ENCODE peak calls at places on chromosomes 7 and 10, in eight cellular contexts. One of them, this sample, is unnamed.

GRCh38 chr7:140551334-140552239 is 72.3 kb upstream of the MKRN1 start:
- DNase-seq in nephron progenitor cell: no peak
- DNase-seq in AG04450: no peak
- DNase-seq in fibroblast of lung: no peak
- DNase-seq in mucosa of descending colon: no peak
- DNase-seq in lower leg skin: no peak
- DNase-seq in AG10803: no peak
- DNase-seq in AG09309: no peak
- DNase-seq in this sample: no peak

GRCh38 chr10:114024876-114025609 is 18.6 kb upstream of the ADRB1 start:
- DNase-seq in nephron progenitor cell: no peak
- DNase-seq in AG04450: no peak
- DNase-seq in fibroblast of lung: peak
- DNase-seq in mucosa of descending colon: no peak
- DNase-seq in lower leg skin: peak
- DNase-seq in AG10803: peak
- DNase-seq in AG09309: no peak
- DNase-seq in this sample: no peak

GRCh38 chr7:30770936-30771858 is at the start of gene MINDY4:
- DNase-seq in nephron progenitor cell: peak
- DNase-seq in AG04450: peak
- DNase-seq in fibroblast of lung: peak
- DNase-seq in mucosa of descending colon: peak
- DNase-seq in lower leg skin: peak
- DNase-seq in AG10803: peak
- DNase-seq in AG09309: no peak
- DNase-seq in this sample: no peak

GRCh38 chr7:152107945-152108344 is 82.5 kb downstream of the GALNT11 start:
- DNase-seq in nephron progenitor cell: no peak
- DNase-seq in AG04450: no peak
- DNase-seq in fibroblast of lung: no peak
- DNase-seq in mucosa of descending colon: no peak
- DNase-seq in lower leg skin: no peak
- DNase-seq in AG10803: no peak
- DNase-seq in AG09309: no peak
- DNase-seq in this sample: no peak

GRCh38 chr10:71735709-71736569 is 16.4 kb upstream of the C10orf105 start:
- DNase-seq in nephron progenitor cell: no peak
- DNase-seq in AG04450: no peak
- DNase-seq in fibroblast of lung: no peak
- DNase-seq in mucosa of descending colon: peak
- DNase-seq in lower leg skin: no peak
- DNase-seq in AG10803: no peak
- DNase-seq in AG09309: no peak
- DNase-seq in this sample: no peak

GRCh38 chr10:52649471-52649870 is 123.1 kb downstream of the MBL2 start:
- DNase-seq in nephron progenitor cell: no peak
- DNase-seq in AG04450: no peak
- DNase-seq in fibroblast of lung: no peak
- DNase-seq in mucosa of descending colon: no peak
- DNase-seq in lower leg skin: no peak
- DNase-seq in AG10803: peak
- DNase-seq in AG09309: no peak
- DNase-seq in this sample: no peak

GRCh38 chr10:77940225-77940624 is 13.7 kb upstream of the DLG5 start:
- DNase-seq in nephron progenitor cell: no peak
- DNase-seq in AG04450: no peak
- DNase-seq in fibroblast of lung: no peak
- DNase-seq in mucosa of descending colon: no peak
- DNase-seq in lower leg skin: no peak
- DNase-seq in AG10803: no peak
- DNase-seq in AG09309: no peak
- DNase-seq in this sample: no peak

GRCh38 chr10:91935886-91936285 is 12.3 kb downstream of the BTAF1 start:
- DNase-seq in nephron progenitor cell: no peak
- DNase-seq in AG04450: no peak
- DNase-seq in fibroblast of lung: no peak
- DNase-seq in mucosa of descending colon: no peak
- DNase-seq in lower leg skin: no peak
- DNase-seq in AG10803: no peak
- DNase-seq in AG09309: no peak
- DNase-seq in this sample: no peak

GRCh38 chr7:1665721-1666250 is 4.3 kb upstream of the ELFN1 start:
- DNase-seq in nephron progenitor cell: peak
- DNase-seq in AG04450: no peak
- DNase-seq in fibroblast of lung: peak
- DNase-seq in mucosa of descending colon: peak
- DNase-seq in lower leg skin: no peak
- DNase-seq in AG10803: peak
- DNase-seq in AG09309: no peak
- DNase-seq in this sample: peak

GRCh38 chr7:141696386-141696785 is 5.6 kb downstream of the DENND11 start:
- DNase-seq in nephron progenitor cell: no peak
- DNase-seq in AG04450: no peak
- DNase-seq in fibroblast of lung: no peak
- DNase-seq in mucosa of descending colon: no peak
- DNase-seq in lower leg skin: no peak
- DNase-seq in AG10803: no peak
- DNase-seq in AG09309: no peak
- DNase-seq in this sample: no peak

GRCh38 chr7:116829051-116829450 is 33.3 kb upstream of the CAPZA2 start:
- DNase-seq in nephron progenitor cell: no peak
- DNase-seq in AG04450: no peak
- DNase-seq in fibroblast of lung: no peak
- DNase-seq in mucosa of descending colon: no peak
- DNase-seq in lower leg skin: no peak
- DNase-seq in AG10803: no peak
- DNase-seq in AG09309: no peak
- DNase-seq in this sample: no peak

GRCh38 chr7:76037310-76037709 is 10.5 kb downstream of the STYXL1 start:
- DNase-seq in nephron progenitor cell: no peak
- DNase-seq in AG04450: peak
- DNase-seq in fibroblast of lung: peak
- DNase-seq in mucosa of descending colon: no peak
- DNase-seq in lower leg skin: peak
- DNase-seq in AG10803: peak
- DNase-seq in AG09309: peak
- DNase-seq in this sample: no peak

GRCh38 chr10:110220383-110220782 is 13.0 kb downstream of the MXI1 start:
- DNase-seq in nephron progenitor cell: no peak
- DNase-seq in AG04450: no peak
- DNase-seq in fibroblast of lung: no peak
- DNase-seq in mucosa of descending colon: no peak
- DNase-seq in lower leg skin: no peak
- DNase-seq in AG10803: no peak
- DNase-seq in AG09309: no peak
- DNase-seq in this sample: no peak

GRCh38 chr7:11780267-11780666 is 51.7 kb downstream of the THSD7A start:
- DNase-seq in nephron progenitor cell: no peak
- DNase-seq in AG04450: no peak
- DNase-seq in fibroblast of lung: no peak
- DNase-seq in mucosa of descending colon: no peak
- DNase-seq in lower leg skin: no peak
- DNase-seq in AG10803: no peak
- DNase-seq in AG09309: no peak
- DNase-seq in this sample: no peak

GRCh38 chr7:123581162-123581459 is 20.5 kb upstream of the ASB15 start:
- DNase-seq in nephron progenitor cell: no peak
- DNase-seq in AG04450: no peak
- DNase-seq in fibroblast of lung: no peak
- DNase-seq in mucosa of descending colon: no peak
- DNase-seq in lower leg skin: no peak
- DNase-seq in AG10803: no peak
- DNase-seq in AG09309: no peak
- DNase-seq in this sample: no peak
- TF ChIP-seq CTCF in nephron progenitor cell: no peak
- TF ChIP-seq CTCF in AG04450: no peak
- TF ChIP-seq CTCF in fibroblast of lung: no peak
- TF ChIP-seq CTCF in mucosa of descending colon: no peak
- TF ChIP-seq CTCF in lower leg skin: no peak
- TF ChIP-seq CTCF in AG10803: no peak
- TF ChIP-seq CTCF in AG09309: no peak
- TF ChIP-seq CTCF in this sample: no peak

GRCh38 chr7:100247152-100247757 is 27.5 kb downstream of the PVRIG start:
- DNase-seq in nephron progenitor cell: peak
- DNase-seq in AG04450: peak
- DNase-seq in fibroblast of lung: peak
- DNase-seq in mucosa of descending colon: no peak
- DNase-seq in lower leg skin: no peak
- DNase-seq in AG10803: peak
- DNase-seq in AG09309: peak
- DNase-seq in this sample: no peak
- TF ChIP-seq CTCF in nephron progenitor cell: peak
- TF ChIP-seq CTCF in AG04450: no peak
- TF ChIP-seq CTCF in fibroblast of lung: no peak
- TF ChIP-seq CTCF in mucosa of descending colon: no peak
- TF ChIP-seq CTCF in lower leg skin: no peak
- TF ChIP-seq CTCF in AG10803: no peak
- TF ChIP-seq CTCF in AG09309: no peak
- TF ChIP-seq CTCF in this sample: peak

GRCh38 chr7:55425141-55425752 is 60.1 kb downstream of the LANCL2 start:
- DNase-seq in nephron progenitor cell: no peak
- DNase-seq in AG04450: no peak
- DNase-seq in fibroblast of lung: no peak
- DNase-seq in mucosa of descending colon: no peak
- DNase-seq in lower leg skin: no peak
- DNase-seq in AG10803: no peak
- DNase-seq in AG09309: no peak
- DNase-seq in this sample: no peak

GRCh38 chr7:55420535-55420934 is 55.4 kb downstream of the LANCL2 start:
- DNase-seq in nephron progenitor cell: no peak
- DNase-seq in AG04450: no peak
- DNase-seq in fibroblast of lung: peak
- DNase-seq in mucosa of descending colon: no peak
- DNase-seq in lower leg skin: no peak
- DNase-seq in AG10803: no peak
- DNase-seq in AG09309: no peak
- DNase-seq in this sample: no peak

GRCh38 chr7:55426676-55427075 is 61.5 kb downstream of the LANCL2 start:
- DNase-seq in nephron progenitor cell: no peak
- DNase-seq in AG04450: no peak
- DNase-seq in fibroblast of lung: no peak
- DNase-seq in mucosa of descending colon: no peak
- DNase-seq in lower leg skin: no peak
- DNase-seq in AG10803: no peak
- DNase-seq in AG09309: no peak
- DNase-seq in this sample: no peak

GRCh38 chr7:55423891-55424290 is 58.8 kb downstream of the LANCL2 start:
- DNase-seq in nephron progenitor cell: no peak
- DNase-seq in AG04450: no peak
- DNase-seq in fibroblast of lung: peak
- DNase-seq in mucosa of descending colon: no peak
- DNase-seq in lower leg skin: no peak
- DNase-seq in AG10803: no peak
- DNase-seq in AG09309: no peak
- DNase-seq in this sample: no peak

GRCh38 chr7:55423277-55423711 is 58.2 kb downstream of the LANCL2 start:
- DNase-seq in nephron progenitor cell: no peak
- DNase-seq in AG04450: no peak
- DNase-seq in fibroblast of lung: peak
- DNase-seq in mucosa of descending colon: no peak
- DNase-seq in lower leg skin: no peak
- DNase-seq in AG10803: peak
- DNase-seq in AG09309: no peak
- DNase-seq in this sample: no peak
- TF ChIP-seq CTCF in nephron progenitor cell: no peak
- TF ChIP-seq CTCF in AG04450: peak
- TF ChIP-seq CTCF in fibroblast of lung: peak
- TF ChIP-seq CTCF in mucosa of descending colon: no peak
- TF ChIP-seq CTCF in lower leg skin: no peak
- TF ChIP-seq CTCF in AG10803: peak
- TF ChIP-seq CTCF in AG09309: no peak
- TF ChIP-seq CTCF in this sample: peak

GRCh38 chr7:128454808-128455555 is 696 bp upstream of the HILPDA start:
- DNase-seq in nephron progenitor cell: no peak
- DNase-seq in AG04450: no peak
- DNase-seq in fibroblast of lung: no peak
- DNase-seq in mucosa of descending colon: no peak
- DNase-seq in lower leg skin: no peak
- DNase-seq in AG10803: peak
- DNase-seq in AG09309: no peak
- DNase-seq in this sample: no peak
- TF ChIP-seq CTCF in nephron progenitor cell: no peak
- TF ChIP-seq CTCF in AG04450: no peak
- TF ChIP-seq CTCF in fibroblast of lung: no peak
- TF ChIP-seq CTCF in mucosa of descending colon: no peak
- TF ChIP-seq CTCF in lower leg skin: no peak
- TF ChIP-seq CTCF in AG10803: peak
- TF ChIP-seq CTCF in AG09309: no peak
- TF ChIP-seq CTCF in this sample: peak

GRCh38 chr10:70479161-70479531 is 579 bp downstream of the PALD1 start:
- DNase-seq in nephron progenitor cell: no peak
- DNase-seq in AG04450: no peak
- DNase-seq in fibroblast of lung: no peak
- DNase-seq in mucosa of descending colon: no peak
- DNase-seq in lower leg skin: no peak
- DNase-seq in AG10803: no peak
- DNase-seq in AG09309: no peak
- DNase-seq in this sample: no peak
- TF ChIP-seq CTCF in nephron progenitor cell: no peak
- TF ChIP-seq CTCF in AG04450: no peak
- TF ChIP-seq CTCF in fibroblast of lung: no peak
- TF ChIP-seq CTCF in mucosa of descending colon: no peak
- TF ChIP-seq CTCF in lower leg skin: no peak
- TF ChIP-seq CTCF in AG10803: no peak
- TF ChIP-seq CTCF in AG09309: no peak
- TF ChIP-seq CTCF in this sample: peak